ENCODE peak calls at places on chromosomes 7 and 10, in four cellular contexts. U is Caki2, V is tibial nerve, K is nephron progenitor cell. N is an unnamed sample.
A peak's percentile ranks its signal among the peaks of the same experiment; 100 is the strongest.

GRCh38 chr7:98996162-98996552 is 117.8 kb downstream of the TRRAP start:
- DNase-seq in U (no peak), V (no peak), K (no peak), N (no peak)

GRCh38 chr7:44081266-44081748 is 1.0 kb downstream of the POLM start:
- DNase-seq in U (no peak), V (no peak), K (no peak), N (no peak)

GRCh38 chr10:73413528-73414229 is at the start of gene ANXA7:
- DNase-seq in U (peak; percentile 90), V (peak; percentile 89), K (peak; percentile 97), N (peak; percentile 56)

GRCh38 chr7:79570904-79571303 is 117.4 kb upstream of the MAGI2 start:
- DNase-seq in U (no peak), V (no peak), K (no peak), N (no peak)

GRCh38 chr7:94584113-94584512 is 71.8 kb downstream of the SGCE start:
- DNase-seq in U (no peak), V (no peak), K (no peak), N (peak; percentile 91)

GRCh38 chr7:78367280-78367773 is 568.8 kb downstream of the PHTF2 start:
- DNase-seq in U (no peak), V (no peak), K (no peak), N (no peak)

GRCh38 chr10:110244550-110244949 is 37.1 kb downstream of the MXI1 start:
- DNase-seq in U (no peak), V (no peak), K (no peak), N (no peak)

GRCh38 chr7:518630-519428 is 817 bp downstream of the PDGFA start:
- DNase-seq in U (peak; percentile 85), V (peak; percentile 49), K (peak; percentile 83), N (peak; percentile 36)

GRCh38 chr7:7354674-7355073 is 172.3 kb downstream of the C1GALT1 start:
- DNase-seq in U (no peak), V (no peak), K (no peak), N (peak; percentile 68)

GRCh38 chr10:75358835-75359421 is 42.6 kb downstream of the ZNF503 start:
- DNase-seq in U (peak; percentile 66), V (no peak), K (no peak), N (no peak)

GRCh38 chr7:30894866-30895408 is 16.7 kb upstream of the AQP1 start:
- DNase-seq in U (no peak), V (no peak), K (no peak), N (no peak)

GRCh38 chr7:120941064-120941463 is 9.5 kb upstream of the ING3 start:
- DNase-seq in U (peak; percentile 26), V (no peak), K (no peak), N (no peak)

GRCh38 chr7:101817031-101817929 is at the start of gene CUX1:
- DNase-seq in U (peak; percentile 37), V (no peak), K (peak; percentile 40), N (no peak)

GRCh38 chr10:48552946-48553564 is 51.8 kb downstream of the ARHGAP22 start:
- DNase-seq in U (no peak), V (no peak), K (no peak), N (no peak)

GRCh38 chr10:95260397-95260881 is 30.4 kb downstream of the PDLIM1 start:
- DNase-seq in U (peak; percentile 75), V (no peak), K (no peak), N (no peak)

GRCh38 chr10:13705526-13706169 is 118.9 kb downstream of the PRPF18 start:
- DNase-seq in U (no peak), V (no peak), K (no peak), N (no peak)

GRCh38 chr7:2049782-2050510 is 182.8 kb downstream of the MAD1L1 start:
- DNase-seq in U (no peak), V (no peak), K (no peak), N (no peak)

GRCh38 chr10:4195214-4195613 is 410.2 kb upstream of the KLF6 start:
- DNase-seq in U (peak; percentile 33), V (no peak), K (no peak), N (no peak)

GRCh38 chr10:22369433-22370072 is 24.3 kb downstream of the SPAG6 start:
- DNase-seq in U (no peak), V (no peak), K (no peak), N (no peak)

GRCh38 chr7:47635091-47636090 is 53.5 kb upstream of the TNS3 start:
- DNase-seq in U (peak; percentile 67), V (no peak), K (peak; percentile 60), N (peak; percentile 28)

GRCh38 chr7:147809785-147810184 is 780.8 kb upstream of the C7orf33 start:
- DNase-seq in U (no peak), V (no peak), K (no peak), N (no peak)

GRCh38 chr7:66283003-66283920 is 78.1 kb downstream of the TPST1 start:
- DNase-seq in U (peak; percentile 54), V (no peak), K (no peak), N (no peak)

GRCh38 chr10:44801383-44802327 is 109.5 kb upstream of the TMEM72 start:
- DNase-seq in U (peak; percentile 95), V (peak; percentile 51), K (no peak), N (peak; percentile 89)

GRCh38 chr7:106640368-106641141 is 20.4 kb downstream of the CCDC71L start:
- DNase-seq in U (no peak), V (no peak), K (no peak), N (no peak)

GRCh38 chr7:110856704-110857103 is 234.2 kb upstream of the LRRN3 start:
- DNase-seq in U (no peak), V (no peak), K (no peak), N (no peak)

GRCh38 chr7:26376208-26376917 is 84.7 kb downstream of the SNX10 start:
- DNase-seq in U (peak; percentile 81), V (no peak), K (peak; percentile 92), N (no peak)

GRCh38 chr10:100303724-100304319 is 17.3 kb upstream of the BLOC1S2 start:
- DNase-seq in U (no peak), V (no peak), K (no peak), N (no peak)

GRCh38 chr10:42940487-42941157 is 136.2 kb upstream of the RET start:
- DNase-seq in U (no peak), V (no peak), K (no peak), N (no peak)

GRCh38 chr7:102425639-102426267 is 7.6 kb upstream of the ORAI2 start:
- DNase-seq in U (peak; percentile 75), V (no peak), K (peak; percentile 53), N (no peak)

GRCh38 chr7:8215648-8216047 is 46.3 kb downstream of the ICA1 start:
- DNase-seq in U (no peak), V (no peak), K (no peak), N (no peak)

GRCh38 chr7:3063016-3063753 is 19.5 kb upstream of the CARD11 start:
- DNase-seq in U (no peak), V (no peak), K (no peak), N (no peak)

GRCh38 chr7:143258830-143259229 is 4.4 kb upstream of the GSTK1 start:
- DNase-seq in U (no peak), V (no peak), K (no peak), N (peak; percentile 70)

GRCh38 chr10:68800196-68800595 is 27.1 kb upstream of the STOX1 start:
- DNase-seq in U (no peak), V (no peak), K (no peak), N (no peak)

GRCh38 chr10:112919721-112920120 is 30.3 kb upstream of the TCF7L2 start:
- DNase-seq in U (peak; percentile 16), V (no peak), K (no peak), N (no peak)

GRCh38 chr7:130667593-130668257 is 823 bp downstream of the COPG2 start:
- DNase-seq in U (no peak), V (no peak), K (no peak), N (no peak)